ENCODE peak calls at places on chromosomes 3 and 15, in five cellular contexts. One of them, this sample, is unnamed.

GRCh38 chr15:64334530-64334929 is 21.4 kb downstream of the CSNK1G1 start:
- DNase-seq in CD8-positive, alpha-beta memory T cell: peak
- DNase-seq in endothelial cell: no peak
- DNase-seq in H4: no peak
- DNase-seq in cardiac septum: no peak
- DNase-seq in this sample: peak

GRCh38 chr3:14425574-14426304 is 23.3 kb downstream of the SLC6A6 start:
- DNase-seq in H4: no peak
- DNase-seq in endothelial cell: no peak
- DNase-seq in cardiac septum: peak
- DNase-seq in CD8-positive, alpha-beta memory T cell: peak
- DNase-seq in this sample: no peak

GRCh38 chr3:196942915-196943277 is 568 bp upstream of the NCBP2 start:
- DNase-seq in H4: no peak
- DNase-seq in endothelial cell: no peak
- DNase-seq in cardiac septum: no peak
- DNase-seq in CD8-positive, alpha-beta memory T cell: no peak
- DNase-seq in this sample: peak

GRCh38 chr3:89964347-89964746 is 856.9 kb downstream of the EPHA3 start:
- DNase-seq in endothelial cell: no peak
- DNase-seq in CD8-positive, alpha-beta memory T cell: no peak
- DNase-seq in cardiac septum: no peak
- DNase-seq in H4: no peak
- DNase-seq in this sample: no peak

GRCh38 chr15:70054366-70054765 is 43.4 kb downstream of the TLE3 start:
- DNase-seq in cardiac septum: peak
- DNase-seq in endothelial cell: no peak
- DNase-seq in CD8-positive, alpha-beta memory T cell: peak
- DNase-seq in H4: no peak
- DNase-seq in this sample: no peak

GRCh38 chr3:11739123-11739522 is 95.4 kb upstream of the VGLL4 start:
- DNase-seq in cardiac septum: no peak
- DNase-seq in endothelial cell: no peak
- DNase-seq in CD8-positive, alpha-beta memory T cell: no peak
- DNase-seq in H4: no peak
- DNase-seq in this sample: no peak

GRCh38 chr15:89078831-89079810 is 9.1 kb upstream of the ABHD2 start:
- DNase-seq in cardiac septum: no peak
- DNase-seq in endothelial cell: no peak
- DNase-seq in H4: no peak
- DNase-seq in CD8-positive, alpha-beta memory T cell: no peak
- DNase-seq in this sample: no peak

GRCh38 chr3:185632996-185633395 is 46.9 kb downstream of the SENP2 start:
- DNase-seq in cardiac septum: no peak
- DNase-seq in H4: no peak
- DNase-seq in CD8-positive, alpha-beta memory T cell: no peak
- DNase-seq in endothelial cell: no peak
- DNase-seq in this sample: no peak

GRCh38 chr3:78917541-78917940 is 850.3 kb downstream of the ROBO1 start:
- DNase-seq in H4: no peak
- DNase-seq in endothelial cell: no peak
- DNase-seq in cardiac septum: no peak
- DNase-seq in CD8-positive, alpha-beta memory T cell: no peak
- DNase-seq in this sample: no peak

GRCh38 chr15:82730022-82730530 is 20.4 kb upstream of the AP3B2 start:
- DNase-seq in cardiac septum: no peak
- DNase-seq in CD8-positive, alpha-beta memory T cell: no peak
- DNase-seq in endothelial cell: no peak
- DNase-seq in H4: no peak
- DNase-seq in this sample: no peak

GRCh38 chr3:104582092-104582491 is 784.6 kb upstream of the ALCAM start:
- DNase-seq in CD8-positive, alpha-beta memory T cell: no peak
- DNase-seq in cardiac septum: no peak
- DNase-seq in H4: no peak
- DNase-seq in endothelial cell: no peak
- DNase-seq in this sample: no peak

This sample was measured in left colon.